ENCODE peak calls at places on chromosomes 11 and 22, in ten cellular contexts. Z, D, F, V, E, T, N, B, L and X are unnamed samples.

GRCh38 chr11:80593981-80594380 is 1153.2 kb upstream of the TENM4 start:
- DNase-seq in L (peak; percentile 89), T (no peak), F (peak; percentile 67), V (no peak), B (peak; percentile 4), D (no peak), Z (no peak), N (peak; percentile 11), E (no peak), X (no peak)

GRCh38 chr22:27692243-27692642 is 109.3 kb downstream of the MN1 start:
- DNase-seq in L (no peak), D (peak; percentile 18), E (no peak), Z (no peak), F (peak; percentile 81), B (no peak), T (no peak), V (no peak), N (peak; percentile 48), X (peak; percentile 52)

GRCh38 chr22:36461665-36462474 is 19.6 kb downstream of the TXN2 start:
- DNase-seq in D (peak; percentile 74), T (no peak), L (peak; percentile 75), Z (no peak), E (no peak), N (peak; percentile 92), V (no peak), B (no peak), F (peak; percentile 99), X (peak; percentile 84)

GRCh38 chr11:104581246-104581980 is 316.8 kb downstream of the CASP12 start:
- DNase-seq in D (peak; percentile 18), Z (no peak), T (no peak), E (no peak), B (no peak), F (peak; percentile 22), V (no peak), N (no peak), L (no peak), X (no peak)

GRCh38 chr22:47372111-47372581 is 609.7 kb downstream of the TBC1D22A start:
- DNase-seq in E (no peak), B (no peak), D (no peak), Z (no peak), F (no peak), N (no peak), V (no peak), T (no peak), L (no peak), X (no peak)

GRCh38 chr11:116807601-116808261 is 15.4 kb downstream of the APOA4 start:
- DNase-seq in D (no peak), E (no peak), N (no peak), L (no peak), V (no peak), Z (no peak), T (no peak), F (no peak), B (no peak), X (no peak)

GRCh38 chr11:123137496-123138270 is 57.4 kb downstream of the CLMP start:
- DNase-seq in T (peak; percentile 81), E (peak; percentile 58), D (peak; percentile 95), L (no peak), B (peak; percentile 46), V (peak; percentile 69), N (peak; percentile 90), Z (no peak), F (peak; percentile 91), X (peak; percentile 78)

GRCh38 chr11:76805206-76805913 is 22.2 kb downstream of the TSKU start:
- DNase-seq in Z (no peak), F (no peak), N (peak; percentile 18), B (no peak), D (no peak), L (no peak), E (no peak), T (no peak), V (no peak), X (peak; percentile 9)

GRCh38 chr22:17914474-17914873 is 109.9 kb downstream of the MICAL3 start:
- DNase-seq in D (no peak), N (peak; percentile 52), V (no peak), Z (no peak), F (no peak), L (no peak), E (no peak), B (peak; percentile 22), T (no peak), X (no peak)

GRCh38 chr11:83609181-83609580 is 323.0 kb upstream of the CCDC90B start:
- DNase-seq in D (no peak), Z (no peak), N (no peak), L (no peak), V (no peak), B (no peak), E (no peak), F (no peak), T (no peak), X (no peak)

GRCh38 chr22:25941365-25941960 is 199.5 kb downstream of the MYO18B start:
- DNase-seq in F (no peak), L (no peak), E (no peak), N (no peak), V (no peak), T (no peak), Z (no peak), B (no peak), D (no peak), X (no peak)

GRCh38 chr11:106706355-106706754 is 311.9 kb downstream of the GUCY1A2 start:
- DNase-seq in E (no peak), D (peak; percentile 45), N (peak; percentile 51), F (no peak), T (peak; percentile 44), Z (no peak), V (peak; percentile 39), B (no peak), L (no peak), X (no peak)

GRCh38 chr11:128532571-128533091 is 54.7 kb downstream of the ETS1 start:
- DNase-seq in L (no peak), V (no peak), F (peak; percentile 92), T (no peak), D (no peak), B (peak; percentile 79), Z (no peak), N (no peak), E (no peak), X (no peak)

GRCh38 chr22:45208993-45209838 is 31.5 kb downstream of the KIAA0930 start:
- DNase-seq in D (peak; percentile 64), F (peak; percentile 54), T (peak; percentile 43), B (peak; percentile 91), Z (peak; percentile 6), V (no peak), L (no peak), E (no peak), N (peak; percentile 80), X (peak; percentile 82)

GRCh38 chr22:24137595-24137994 is 43.7 kb upstream of the SUSD2 start:
- DNase-seq in T (peak; percentile 65), D (peak; percentile 88), F (no peak), N (peak; percentile 90), E (no peak), Z (no peak), L (no peak), B (no peak), V (no peak), X (peak; percentile 81)